ENCODE peak calls at places on chromosomes 6 and 20, in ten cellular contexts. J is SK-N-SH, A is trophoblast cell, P is endothelial cell of umbilical vein, H is GM23248, C is OCI-LY7, B is GM23338, V is mammary epithelial cell, Z is PC-9, E is MM.1S. F is an unnamed sample. For H3K79me2 and H3K36me3, the result is how much of the 10 kb centered on the place peaks cover.

GRCh38 chr6:11122380-11122779 is 10.9 kb upstream of the ERVFRD-1 start:
- DNase-seq in J (no peak), A (no peak), P (no peak), H (no peak), C (no peak), B (no peak), V (no peak), Z (no peak), E (no peak), F (no peak)

GRCh38 chr6:1310628-1311399 is 1.1 kb upstream of the FOXQ1 start:
- DNase-seq in J (no peak), A (peak), P (no peak), H (peak), C (no peak), B (peak), V (peak), Z (peak), E (no peak), F (peak)

GRCh38 chr6:3352678-3353077 is 93.9 kb downstream of the PSMG4 start:
- DNase-seq in J (no peak), A (no peak), P (no peak), H (no peak), C (peak), B (no peak), V (no peak), Z (no peak), E (no peak), F (no peak)

GRCh38 chr6:138239774-138240173 is 21.5 kb upstream of the PBOV1 start:
- DNase-seq in J (no peak), A (no peak), P (no peak), H (no peak), C (no peak), B (no peak), V (no peak), Z (no peak), E (no peak), F (no peak)

GRCh38 chr20:41178904-41179432 is 41.6 kb downstream of the PLCG1 start:
- DNase-seq in J (no peak), A (no peak), P (peak), H (no peak), C (no peak), B (no peak), V (no peak), Z (no peak), E (no peak), F (peak)

GRCh38 chr20:5947276-5947675 is 3.1 kb downstream of the TRMT6 start:
- DNase-seq in J (no peak), A (no peak), P (no peak), H (peak), C (no peak), B (no peak), V (peak), Z (no peak), E (no peak), F (no peak)

GRCh38 chr6:68638225-68638900 is 3.3 kb downstream of the ADGRB3 start:
- DNase-seq in J (peak), A (no peak), P (peak), H (peak), C (peak), B (peak), V (no peak), Z (no peak), E (peak), F (peak)

GRCh38 chr6:46023216-46023915 is 7.7 kb upstream of the CLIC5 start:
- DNase-seq in J (no peak), A (no peak), P (no peak), H (peak), C (no peak), B (no peak), V (no peak), Z (no peak), E (no peak), F (no peak)

GRCh38 chr6:107692351-107692750 is 131.8 kb downstream of the SCML4 start:
- DNase-seq in J (no peak), A (peak), P (no peak), H (peak), C (no peak), B (no peak), V (no peak), Z (no peak), E (no peak), F (no peak)

GRCh38 chr6:137291441-137291840 is 72.3 kb upstream of the IFNGR1 start:
- DNase-seq in J (no peak), A (no peak), P (peak), H (peak), C (no peak), B (no peak), V (peak), Z (no peak), E (no peak), F (no peak)

GRCh38 chr6:4374231-4374630 is 238.9 kb upstream of the ECI2 start:
- DNase-seq in J (no peak), A (no peak), P (no peak), H (no peak), C (no peak), B (no peak), V (no peak), Z (no peak), E (no peak), F (peak)

GRCh38 chr6:29647927-29648642 is 8.8 kb upstream of the MOG start:
- DNase-seq in J (peak), A (no peak), P (peak), H (peak), C (peak), B (peak), V (peak), Z (peak), E (peak), F (peak)

GRCh38 chr20:39116020-39116419 is 153.9 kb downstream of the DHX35 start:
- DNase-seq in J (no peak), A (no peak), P (no peak), H (no peak), C (peak), B (no peak), V (no peak), Z (no peak), E (no peak), F (no peak)

GRCh38 chr6:169619650-169620049 is 82.2 kb downstream of the WDR27 start:
- DNase-seq in J (no peak), A (peak), P (no peak), H (peak), C (no peak), B (peak), V (peak), Z (peak), E (no peak), F (peak)

GRCh38 chr6:20655317-20655716 is 121.1 kb downstream of the CDKAL1 start:
- DNase-seq in J (no peak), A (no peak), P (peak), H (peak), C (no peak), B (no peak), V (peak), Z (no peak), E (no peak), F (no peak)

GRCh38 chr6:153814136-153814535 is 224.9 kb upstream of the OPRM1 start:
- DNase-seq in J (no peak), A (no peak), P (no peak), H (no peak), C (no peak), B (peak), V (no peak), Z (no peak), E (no peak), F (peak)

GRCh38 chr6:90364846-90365401 is 68.3 kb upstream of the BACH2 start:
- DNase-seq in J (no peak), A (peak), P (no peak), H (no peak), C (no peak), B (peak), V (no peak), Z (no peak), E (no peak), F (no peak)

GRCh38 chr6:169096326-169096882 is 157.2 kb downstream of the THBS2 start:
- DNase-seq in J (no peak), A (no peak), P (no peak), H (no peak), C (no peak), B (no peak), V (no peak), Z (no peak), E (no peak), F (no peak)

GRCh38 chr20:24958506-24959385 is 9.7 kb downstream of the CST7 start:
- DNase-seq in J (no peak), A (no peak), P (no peak), H (no peak), C (no peak), B (no peak), V (no peak), Z (no peak), E (no peak), F (no peak)

GRCh38 chr6:12233693-12234551 is 56.2 kb upstream of the EDN1 start:
- DNase-seq in J (peak), A (peak), P (peak), H (peak), C (peak), B (peak), V (peak), Z (peak), E (peak), F (peak)

GRCh38 chr6:157228421-157229218 is 94.7 kb downstream of the TMEM242 start:
- DNase-seq in J (peak), A (no peak), P (no peak), H (no peak), C (no peak), B (peak), V (no peak), Z (no peak), E (no peak), F (peak)

GRCh38 chr6:38187285-38187684 is 367.8 kb downstream of the ZFAND3 start:
- DNase-seq in J (no peak), A (no peak), P (no peak), H (no peak), C (no peak), B (peak), V (no peak), Z (no peak), E (no peak), F (peak)

GRCh38 chr6:32685603-32686002 is 19.1 kb upstream of the HLA-DQB1 start:
- DNase-seq in J (no peak), A (no peak), P (no peak), H (no peak), C (peak), B (no peak), V (peak), Z (no peak), E (peak), F (no peak)
- H3K79me2 ChIP-seq in J (under half), A (under half), P (under half), H (under half), C (under half), B (under half), V (under half), Z (under half), E (under half), F (under half)

DNA sequence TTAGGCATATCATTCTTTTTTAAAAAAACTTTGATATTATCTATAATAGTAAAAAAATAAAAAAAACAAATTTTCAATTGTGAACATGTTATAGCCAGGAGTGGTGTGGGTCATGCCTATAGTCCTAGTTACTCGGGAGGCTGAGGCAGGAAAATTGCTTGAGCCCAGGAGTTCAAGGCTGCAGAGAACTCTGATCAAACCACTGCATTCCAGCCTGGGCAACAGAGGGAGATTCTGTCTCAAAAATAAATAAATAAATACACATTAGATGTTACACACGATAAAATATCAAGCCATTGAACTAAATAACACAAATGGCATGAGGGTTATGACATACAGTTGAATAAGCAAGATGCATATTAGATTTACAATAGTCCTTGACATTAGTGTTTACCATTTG is 27.9 kb upstream of the MYMX start:
- DNase-seq in J (no peak), A (no peak), P (no peak), H (no peak), C (no peak), B (no peak), V (no peak), Z (no peak), E (no peak), F (no peak)
- H3K4me3 ChIP-seq in J (no peak), A (no peak), P (no peak), H (no peak), C (no peak), B (no peak), V (no peak), Z (no peak), E (no peak), F (no peak)

DNA sequence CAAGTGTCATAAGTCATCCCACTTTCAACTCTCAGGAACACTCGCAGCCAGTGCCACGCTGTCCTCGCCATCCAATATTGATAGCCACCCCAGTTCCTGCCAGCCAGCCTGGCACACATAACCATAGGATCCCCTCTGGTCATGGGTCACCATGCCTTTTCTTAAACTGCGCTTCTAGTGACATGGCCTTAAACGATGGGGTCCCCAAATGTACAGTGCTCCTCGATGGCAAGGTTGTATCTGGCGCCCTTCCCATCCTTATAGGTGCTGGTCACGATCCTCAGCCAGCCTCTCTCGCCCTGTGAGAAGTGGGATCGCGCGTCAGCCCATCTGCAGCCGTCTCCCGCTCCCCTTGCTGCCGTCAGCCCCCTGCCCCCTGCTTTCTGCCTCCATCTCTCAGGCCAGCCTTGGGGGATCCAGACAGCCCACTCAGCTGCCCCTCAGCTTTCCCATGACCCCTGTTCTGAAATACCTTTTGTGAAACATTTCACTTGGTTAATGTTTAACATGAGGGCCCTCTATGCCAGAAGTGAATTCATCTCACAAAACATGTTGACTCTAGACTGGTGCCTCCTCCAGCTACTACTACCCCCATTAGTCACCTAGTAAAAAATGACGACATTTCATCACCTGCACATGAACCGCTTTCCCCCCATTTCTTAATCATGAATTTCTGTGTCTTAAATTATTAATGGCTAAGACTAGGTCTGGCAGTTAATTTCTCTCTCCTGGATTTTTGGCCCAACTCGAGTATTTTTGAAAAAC is 11.4 kb downstream of the CTSZ start:
- DNase-seq in J (no peak), A (no peak), P (no peak), H (no peak), C (no peak), B (no peak), V (peak), Z (no peak), E (no peak), F (no peak)
- H3K36me3 ChIP-seq in J (under half), A (half or more), P (under half), H (under half), C (half or more), B (under half), V (under half), Z (half or more), E (under half), F (under half)

GRCh38 chr20:45336530-45337366 is 11.5 kb downstream of the SDC4 start:
- DNase-seq in J (no peak), A (peak), P (no peak), H (peak), C (no peak), B (no peak), V (peak), Z (peak), E (no peak), F (no peak)
- H3K79me2 ChIP-seq in J (half or more), A (under half), P (under half), H (half or more), C (under half), B (half or more), V (half or more), Z (half or more), E (under half), F (under half)

DNA sequence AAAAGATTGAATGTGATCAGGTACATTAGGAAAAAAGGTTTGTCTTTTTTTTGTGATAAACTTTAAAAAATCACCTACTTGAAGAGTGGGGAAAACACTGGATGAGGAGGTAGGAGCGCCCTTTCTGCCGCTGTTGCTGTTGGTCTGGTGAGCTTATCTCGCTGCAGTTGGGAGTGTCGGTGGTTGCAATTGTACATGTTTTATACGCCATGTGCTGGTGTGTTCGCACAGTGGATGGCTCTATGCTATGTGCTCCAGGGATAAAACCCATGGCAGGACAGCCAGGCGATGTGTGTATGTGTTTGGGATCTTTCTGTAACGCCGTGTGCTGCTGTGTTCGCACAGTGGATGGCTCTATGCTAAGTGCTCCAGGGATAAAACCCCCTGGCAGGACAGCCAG is 1.7 kb downstream of the SLC22A3 start:
- DNase-seq in J (no peak), A (no peak), P (no peak), H (no peak), C (no peak), B (no peak), V (no peak), Z (no peak), E (no peak), F (no peak)
- H3K4me3 ChIP-seq in J (no peak), A (no peak), P (no peak), H (no peak), C (no peak), B (peak), V (no peak), Z (no peak), E (no peak), F (no peak)

DNA sequence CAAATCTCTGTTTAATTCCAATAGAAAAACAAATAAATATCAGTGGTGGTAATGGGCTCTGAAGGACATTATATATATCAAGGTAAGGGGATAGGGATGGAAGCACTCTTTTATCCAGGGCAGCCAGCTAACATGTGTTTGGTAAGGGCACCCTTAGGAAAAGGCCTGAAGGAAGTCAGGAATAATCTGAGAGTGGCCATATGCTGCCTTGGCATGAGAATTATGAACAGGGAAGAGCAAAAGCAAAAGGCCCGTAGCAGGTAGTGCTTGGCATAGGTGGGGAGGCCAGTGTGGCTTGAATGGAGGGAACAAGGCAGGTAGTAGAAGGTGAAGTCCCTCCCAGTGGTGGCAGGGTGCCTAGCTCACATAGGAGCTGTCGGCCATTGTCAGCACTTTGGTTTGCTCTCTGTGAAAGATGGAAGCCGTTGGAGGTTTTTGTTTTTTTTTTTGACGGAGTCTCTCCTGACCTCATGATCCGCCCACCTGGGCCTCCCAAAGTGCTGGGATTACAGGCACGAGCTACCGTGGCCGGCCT is 39.6 kb upstream of the CSE1L start:
- DNase-seq in J (no peak), A (no peak), P (no peak), H (no peak), C (no peak), B (peak), V (no peak), Z (no peak), E (no peak), F (no peak)
- H3K36me3 ChIP-seq in J (under half), A (under half), P (under half), H (under half), C (half or more), B (under half), V (under half), Z (under half), E (under half), F (under half)